ENCODE peak calls at places on chromosome 12, in eight cellular contexts. One of them, this sample, is unnamed. For H3K4me1, the result is how much of the 10 kb centered on the place peaks cover.

GRCh38 chr12:87120440-87120839 is 864.2 kb upstream of the MGAT4C start:
- DNase-seq in left ventricle myocardium inferior: no peak
- DNase-seq in CD8-positive, alpha-beta T cell: no peak
- DNase-seq in mucosa of descending colon: no peak
- DNase-seq in fibroblast of lung: peak
- DNase-seq in tibial artery: no peak
- DNase-seq in A549: no peak
- DNase-seq in upper lobe of right lung: no peak
- DNase-seq in this sample: no peak

GRCh38 chr12:29743801-29744200 is 39.9 kb downstream of the TMTC1 start:
- DNase-seq in left ventricle myocardium inferior: no peak
- DNase-seq in CD8-positive, alpha-beta T cell: no peak
- DNase-seq in mucosa of descending colon: no peak
- DNase-seq in fibroblast of lung: peak
- DNase-seq in tibial artery: no peak
- DNase-seq in A549: no peak
- DNase-seq in upper lobe of right lung: no peak
- DNase-seq in this sample: no peak

GRCh38 chr12:50772470-50772869 is 8.6 kb downstream of the ATF1 start:
- DNase-seq in left ventricle myocardium inferior: no peak
- DNase-seq in CD8-positive, alpha-beta T cell: no peak
- DNase-seq in mucosa of descending colon: no peak
- DNase-seq in fibroblast of lung: no peak
- DNase-seq in tibial artery: no peak
- DNase-seq in A549: no peak
- DNase-seq in upper lobe of right lung: no peak
- DNase-seq in this sample: no peak

GRCh38 chr12:118747771-118748170 is 233.6 kb upstream of the SRRM4 start:
- DNase-seq in left ventricle myocardium inferior: no peak
- DNase-seq in CD8-positive, alpha-beta T cell: no peak
- DNase-seq in mucosa of descending colon: no peak
- DNase-seq in fibroblast of lung: no peak
- DNase-seq in tibial artery: no peak
- DNase-seq in A549: no peak
- DNase-seq in upper lobe of right lung: no peak
- DNase-seq in this sample: no peak

GRCh38 chr12:66647034-66647691 is 31.7 kb downstream of the GRIP1 start:
- DNase-seq in left ventricle myocardium inferior: no peak
- DNase-seq in CD8-positive, alpha-beta T cell: no peak
- DNase-seq in mucosa of descending colon: no peak
- DNase-seq in fibroblast of lung: peak
- DNase-seq in tibial artery: no peak
- DNase-seq in A549: no peak
- DNase-seq in upper lobe of right lung: no peak
- DNase-seq in this sample: no peak

GRCh38 chr12:106106892-106107291 is 31.9 kb downstream of the NUAK1 start:
- DNase-seq in left ventricle myocardium inferior: no peak
- DNase-seq in CD8-positive, alpha-beta T cell: no peak
- DNase-seq in mucosa of descending colon: no peak
- DNase-seq in fibroblast of lung: peak
- DNase-seq in tibial artery: no peak
- DNase-seq in A549: no peak
- DNase-seq in upper lobe of right lung: no peak
- DNase-seq in this sample: no peak

GRCh38 chr12:99427104-99427503 is 220.4 kb upstream of the GARIN6 start:
- DNase-seq in left ventricle myocardium inferior: no peak
- DNase-seq in CD8-positive, alpha-beta T cell: no peak
- DNase-seq in mucosa of descending colon: no peak
- DNase-seq in fibroblast of lung: no peak
- DNase-seq in tibial artery: no peak
- DNase-seq in A549: no peak
- DNase-seq in upper lobe of right lung: no peak
- DNase-seq in this sample: no peak

GRCh38 chr12:52730793-52731192 is 27.5 kb upstream of the KRT77 start:
- DNase-seq in left ventricle myocardium inferior: no peak
- DNase-seq in CD8-positive, alpha-beta T cell: no peak
- DNase-seq in mucosa of descending colon: no peak
- DNase-seq in fibroblast of lung: no peak
- DNase-seq in tibial artery: no peak
- DNase-seq in A549: no peak
- DNase-seq in upper lobe of right lung: no peak
- DNase-seq in this sample: no peak

GRCh38 chr12:25186788-25187397 is 8.1 kb downstream of the DNAI7 start:
- DNase-seq in left ventricle myocardium inferior: no peak
- DNase-seq in CD8-positive, alpha-beta T cell: no peak
- DNase-seq in mucosa of descending colon: no peak
- DNase-seq in fibroblast of lung: peak
- DNase-seq in tibial artery: no peak
- DNase-seq in A549: no peak
- DNase-seq in upper lobe of right lung: no peak
- DNase-seq in this sample: no peak

GRCh38 chr12:130581782-130582181 is 134.3 kb downstream of the RIMBP2 start:
- DNase-seq in left ventricle myocardium inferior: no peak
- DNase-seq in CD8-positive, alpha-beta T cell: no peak
- DNase-seq in mucosa of descending colon: no peak
- DNase-seq in fibroblast of lung: no peak
- DNase-seq in tibial artery: no peak
- DNase-seq in A549: no peak
- DNase-seq in upper lobe of right lung: no peak
- DNase-seq in this sample: no peak

GRCh38 chr12:68899251-68899771 is 33.7 kb downstream of the CPM start:
- DNase-seq in left ventricle myocardium inferior: no peak
- DNase-seq in CD8-positive, alpha-beta T cell: no peak
- DNase-seq in mucosa of descending colon: peak
- DNase-seq in fibroblast of lung: peak
- DNase-seq in tibial artery: peak
- DNase-seq in A549: peak
- DNase-seq in upper lobe of right lung: peak
- DNase-seq in this sample: peak

GRCh38 chr12:78146365-78146772 is 315.7 kb downstream of the NAV3 start:
- DNase-seq in left ventricle myocardium inferior: no peak
- DNase-seq in CD8-positive, alpha-beta T cell: no peak
- DNase-seq in mucosa of descending colon: no peak
- DNase-seq in fibroblast of lung: peak
- DNase-seq in tibial artery: no peak
- DNase-seq in A549: no peak
- DNase-seq in upper lobe of right lung: no peak
- DNase-seq in this sample: no peak

GRCh38 chr12:131574397-131574775 is 136.5 kb upstream of the SFSWAP start:
- DNase-seq in left ventricle myocardium inferior: no peak
- DNase-seq in CD8-positive, alpha-beta T cell: no peak
- DNase-seq in mucosa of descending colon: no peak
- DNase-seq in fibroblast of lung: no peak
- DNase-seq in tibial artery: no peak
- DNase-seq in A549: no peak
- DNase-seq in upper lobe of right lung: no peak
- DNase-seq in this sample: no peak

GRCh38 chr12:100574262-100575074 is 984 bp downstream of the GAS2L3 start:
- DNase-seq in left ventricle myocardium inferior: peak
- DNase-seq in CD8-positive, alpha-beta T cell: no peak
- DNase-seq in mucosa of descending colon: peak
- DNase-seq in fibroblast of lung: peak
- DNase-seq in tibial artery: no peak
- DNase-seq in A549: peak
- DNase-seq in upper lobe of right lung: no peak
- DNase-seq in this sample: peak

GRCh38 chr12:27709212-27709931 is 1.3 kb upstream of the MRPS35 start:
- DNase-seq in left ventricle myocardium inferior: no peak
- DNase-seq in CD8-positive, alpha-beta T cell: no peak
- DNase-seq in mucosa of descending colon: no peak
- DNase-seq in fibroblast of lung: no peak
- DNase-seq in tibial artery: no peak
- DNase-seq in A549: no peak
- DNase-seq in upper lobe of right lung: no peak
- DNase-seq in this sample: no peak
- H3K4me3 ChIP-seq in left ventricle myocardium inferior: peak
- H3K4me3 ChIP-seq in CD8-positive, alpha-beta T cell: no peak
- H3K4me3 ChIP-seq in mucosa of descending colon: no peak
- H3K4me3 ChIP-seq in fibroblast of lung: peak
- H3K4me3 ChIP-seq in tibial artery: peak
- H3K4me3 ChIP-seq in A549: peak
- H3K4me3 ChIP-seq in upper lobe of right lung: peak
- H3K4me3 ChIP-seq in this sample: peak

GRCh38 chr12:109772622-109773321 is 59.1 kb downstream of the FAM222A start:
- DNase-seq in left ventricle myocardium inferior: no peak
- DNase-seq in CD8-positive, alpha-beta T cell: no peak
- DNase-seq in mucosa of descending colon: no peak
- DNase-seq in fibroblast of lung: no peak
- DNase-seq in tibial artery: no peak
- DNase-seq in A549: no peak
- DNase-seq in upper lobe of right lung: peak
- DNase-seq in this sample: peak

GRCh38 chr12:109770104-109770860 is 56.7 kb downstream of the FAM222A start:
- DNase-seq in left ventricle myocardium inferior: no peak
- DNase-seq in CD8-positive, alpha-beta T cell: no peak
- DNase-seq in mucosa of descending colon: no peak
- DNase-seq in fibroblast of lung: no peak
- DNase-seq in tibial artery: peak
- DNase-seq in A549: no peak
- DNase-seq in upper lobe of right lung: peak
- DNase-seq in this sample: peak

GRCh38 chr12:109770861-109771670 is 57.4 kb downstream of the FAM222A start:
- DNase-seq in left ventricle myocardium inferior: no peak
- DNase-seq in CD8-positive, alpha-beta T cell: no peak
- DNase-seq in mucosa of descending colon: no peak
- DNase-seq in fibroblast of lung: no peak
- DNase-seq in tibial artery: no peak
- DNase-seq in A549: no peak
- DNase-seq in upper lobe of right lung: peak
- DNase-seq in this sample: peak

GRCh38 chr12:109773384-109774011 is 59.7 kb downstream of the TRPV4 start:
- DNase-seq in left ventricle myocardium inferior: no peak
- DNase-seq in CD8-positive, alpha-beta T cell: no peak
- DNase-seq in mucosa of descending colon: peak
- DNase-seq in fibroblast of lung: no peak
- DNase-seq in tibial artery: no peak
- DNase-seq in A549: no peak
- DNase-seq in upper lobe of right lung: peak
- DNase-seq in this sample: peak

GRCh38 chr12:109771746-109772621 is 58.4 kb downstream of the FAM222A start:
- DNase-seq in left ventricle myocardium inferior: no peak
- DNase-seq in CD8-positive, alpha-beta T cell: no peak
- DNase-seq in mucosa of descending colon: no peak
- DNase-seq in fibroblast of lung: no peak
- DNase-seq in tibial artery: no peak
- DNase-seq in A549: no peak
- DNase-seq in upper lobe of right lung: peak
- DNase-seq in this sample: peak
- TF ChIP-seq CTCF in left ventricle myocardium inferior: no peak
- TF ChIP-seq CTCF in CD8-positive, alpha-beta T cell: no peak
- TF ChIP-seq CTCF in mucosa of descending colon: no peak
- TF ChIP-seq CTCF in fibroblast of lung: no peak
- TF ChIP-seq CTCF in tibial artery: no peak
- TF ChIP-seq CTCF in A549: peak
- TF ChIP-seq CTCF in upper lobe of right lung: no peak
- TF ChIP-seq CTCF in this sample: no peak

GRCh38 chr12:58532855-58533608 is 387.3 kb downstream of the LRIG3 start:
- DNase-seq in left ventricle myocardium inferior: no peak
- DNase-seq in CD8-positive, alpha-beta T cell: no peak
- DNase-seq in mucosa of descending colon: no peak
- DNase-seq in fibroblast of lung: no peak
- DNase-seq in tibial artery: no peak
- DNase-seq in A549: no peak
- DNase-seq in upper lobe of right lung: no peak
- DNase-seq in this sample: no peak
- H3K4me1 ChIP-seq in left ventricle myocardium inferior: under half
- H3K4me1 ChIP-seq in CD8-positive, alpha-beta T cell: under half
- H3K4me1 ChIP-seq in mucosa of descending colon: under half
- H3K4me1 ChIP-seq in fibroblast of lung: under half
- H3K4me1 ChIP-seq in tibial artery: under half
- H3K4me1 ChIP-seq in A549: half or more
- H3K4me1 ChIP-seq in upper lobe of right lung: under half
- H3K4me1 ChIP-seq in this sample: under half

DNA sequence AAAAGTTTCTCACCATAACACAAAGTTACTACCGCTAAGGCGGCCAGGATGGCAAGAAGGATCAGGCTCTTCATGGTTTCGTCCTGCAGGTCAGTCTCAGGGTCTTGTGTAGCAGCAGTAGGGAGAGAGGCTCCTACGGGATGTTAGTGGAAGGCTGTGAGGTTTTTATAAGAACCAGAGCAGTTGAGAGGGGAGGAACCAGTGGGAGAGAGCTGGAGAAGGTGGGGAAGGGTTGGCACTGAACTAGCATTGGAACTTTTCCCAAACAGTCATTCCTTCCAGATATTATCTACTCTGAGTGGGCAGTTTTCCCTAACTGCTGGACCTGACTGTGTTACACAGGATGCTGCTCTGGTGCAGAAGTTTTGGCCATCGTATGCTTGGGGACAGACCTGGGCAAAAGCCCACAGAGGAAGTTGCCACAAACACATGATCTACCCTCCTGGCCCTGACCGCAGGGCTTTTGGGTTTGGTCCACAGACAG is at the start of gene MGP:
- DNase-seq in left ventricle myocardium inferior: no peak
- DNase-seq in CD8-positive, alpha-beta T cell: no peak
- DNase-seq in mucosa of descending colon: peak
- DNase-seq in fibroblast of lung: peak
- DNase-seq in tibial artery: peak
- DNase-seq in A549: no peak
- DNase-seq in upper lobe of right lung: no peak
- DNase-seq in this sample: no peak
- H3K4me3 ChIP-seq in left ventricle myocardium inferior: peak
- H3K4me3 ChIP-seq in CD8-positive, alpha-beta T cell: no peak
- H3K4me3 ChIP-seq in mucosa of descending colon: no peak
- H3K4me3 ChIP-seq in fibroblast of lung: peak
- H3K4me3 ChIP-seq in tibial artery: peak
- H3K4me3 ChIP-seq in A549: no peak
- H3K4me3 ChIP-seq in upper lobe of right lung: peak
- H3K4me3 ChIP-seq in this sample: peak

This sample was measured in lower lobe of right lung.